ENCODE peak calls at places on chromosomes 5 and 9, in five cellular contexts. A is astrocyte, Y is dorsolateral prefrontal cortex, S is kidney, F is astrocyte of the spinal cord. D is an unnamed sample.

GRCh38 chr5:73201547-73202513 is 28.8 kb downstream of the TMEM174 start:
- DNase-seq in A (peak), Y (peak), S (peak), F (peak), D (peak)

GRCh38 chr5:65992630-65993029 is 66.3 kb downstream of the ERBIN start:
- DNase-seq in A (no peak), Y (no peak), S (no peak), F (no peak), D (no peak)

GRCh38 chr5:135448796-135449507 is 1.8 kb upstream of the DCANP1 start:
- DNase-seq in A (peak), Y (no peak), S (no peak), F (peak), D (no peak)

GRCh38 chr5:68007446-68007845 is 208.1 kb upstream of the PIK3R1 start:
- DNase-seq in A (peak), Y (no peak), S (no peak), F (peak), D (peak)

GRCh38 chr5:74639538-74640449 is 734 bp downstream of the ENC1 start:
- DNase-seq in A (no peak), Y (no peak), S (peak), F (no peak), D (peak)

GRCh38 chr5:65462139-65462705 is 19.5 kb downstream of the ADAMTS6 start:
- DNase-seq in A (no peak), Y (no peak), S (no peak), F (no peak), D (no peak)

GRCh38 chr5:72107874-72108199 is 562 bp downstream of the MAP1B start:
- DNase-seq in A (no peak), Y (no peak), S (no peak), F (peak), D (no peak)

GRCh38 chr5:135190345-135191083 is 156.5 kb upstream of the PITX1 start:
- DNase-seq in A (no peak), Y (no peak), S (no peak), F (no peak), D (no peak)

GRCh38 chr9:111542497-111543254 is 17.7 kb downstream of the ZNF483 start:
- DNase-seq in A (no peak), Y (no peak), S (no peak), F (no peak), D (no peak)

GRCh38 chr5:58185397-58186195 is 274.3 kb downstream of the PLK2 start:
- DNase-seq in A (peak), Y (no peak), S (no peak), F (no peak), D (no peak)

GRCh38 chr9:133054966-133055365 is 6.8 kb upstream of the CEL start:
- DNase-seq in A (peak), Y (no peak), S (peak), F (peak), D (no peak)

GRCh38 chr9:91657501-91657900 is 233.9 kb upstream of the NFIL3 start:
- DNase-seq in A (no peak), Y (no peak), S (no peak), F (no peak), D (no peak)

GRCh38 chr9:130846487-130847305 is 11.6 kb downstream of the ABL1 start:
- DNase-seq in A (peak), Y (no peak), S (peak), F (peak), D (peak)

GRCh38 chr9:83199240-83199639 is 136.3 kb upstream of the RASEF start:
- DNase-seq in A (peak), Y (no peak), S (no peak), F (peak), D (peak)

GRCh38 chr5:159737263-159737662 is 179.0 kb upstream of the ADRA1B start:
- DNase-seq in A (no peak), Y (no peak), S (no peak), F (peak), D (no peak)

GRCh38 chr9:17802249-17802857 is 223.5 kb downstream of the SH3GL2 start:
- DNase-seq in A (no peak), Y (no peak), S (no peak), F (peak), D (peak)

GRCh38 chr5:153276151-153276550 is 214.3 kb upstream of the GRIA1 start:
- DNase-seq in A (peak), Y (no peak), S (no peak), F (peak), D (peak)

GRCh38 chr9:77839459-77840140 is 191.5 kb upstream of the GNA14 start:
- DNase-seq in A (peak), Y (no peak), S (no peak), F (peak), D (peak)

GRCh38 chr9:117091529-117091928 is 323.3 kb downstream of the ASTN2 start:
- DNase-seq in A (no peak), Y (no peak), S (no peak), F (no peak), D (no peak)

GRCh38 chr9:105114318-105114717 is 130.1 kb upstream of the SLC44A1 start:
- DNase-seq in A (no peak), Y (no peak), S (no peak), F (no peak), D (no peak)

GRCh38 chr9:108691614-108692013 is 164.2 kb downstream of the ACTL7B start:
- DNase-seq in A (no peak), Y (no peak), S (no peak), F (no peak), D (no peak)

GRCh38 chr5:172523146-172523745 is 68.9 kb upstream of the SH3PXD2B start:
- DNase-seq in A (no peak), Y (no peak), S (no peak), F (no peak), D (no peak)

GRCh38 chr5:64853777-64854176 is 85.0 kb downstream of the CWC27 start:
- DNase-seq in A (no peak), Y (no peak), S (no peak), F (no peak), D (no peak)

GRCh38 chr5:163659568-163659902 is 154.1 kb downstream of the MAT2B start:
- DNase-seq in A (no peak), Y (no peak), S (no peak), F (no peak), D (no peak)

GRCh38 chr5:163653526-163653925 is 148.1 kb downstream of the MAT2B start:
- DNase-seq in A (no peak), Y (no peak), S (no peak), F (no peak), D (no peak)

GRCh38 chr5:163661358-163661757 is 155.9 kb downstream of the MAT2B start:
- DNase-seq in A (no peak), Y (no peak), S (no peak), F (no peak), D (no peak)

GRCh38 chr5:163658702-163659567 is 153.5 kb downstream of the MAT2B start:
- DNase-seq in A (no peak), Y (no peak), S (no peak), F (no peak), D (no peak)
- TF ChIP-seq CTCF in A (no peak), Y (no peak), S (no peak), F (no peak), D (no peak)

GRCh38 chr9:14960881-14961280 is 50.7 kb upstream of the FREM1 start:
- DNase-seq in A (no peak), Y (no peak), S (no peak), F (no peak), D (no peak)
- H3K4me3 ChIP-seq in A (no peak), Y (no peak), S (peak), F (no peak), D (no peak)

DNA sequence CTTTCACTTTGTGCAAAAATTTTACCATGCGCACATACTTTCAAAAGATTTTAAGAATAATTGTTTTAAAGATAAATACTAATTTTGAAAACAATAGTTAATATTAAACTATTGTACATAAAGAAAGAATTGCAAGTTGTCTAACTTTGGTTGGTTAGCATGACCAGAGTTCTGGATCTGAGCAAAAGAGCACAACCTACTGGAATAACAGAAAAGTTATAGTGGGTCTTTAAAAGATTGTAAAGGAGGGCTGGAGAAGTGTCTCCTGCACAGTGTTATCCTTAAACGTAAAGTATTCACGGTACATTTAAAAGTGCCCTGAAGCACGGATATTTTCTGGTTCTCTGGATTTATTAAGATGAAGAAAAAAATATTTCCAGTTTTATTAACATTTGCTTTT is 70.6 kb downstream of the GLIS3 start:
- DNase-seq in A (no peak), Y (no peak), S (no peak), F (no peak), D (no peak)
- TF ChIP-seq CTCF in A (no peak), Y (no peak), S (no peak), F (peak), D (no peak)

DNA sequence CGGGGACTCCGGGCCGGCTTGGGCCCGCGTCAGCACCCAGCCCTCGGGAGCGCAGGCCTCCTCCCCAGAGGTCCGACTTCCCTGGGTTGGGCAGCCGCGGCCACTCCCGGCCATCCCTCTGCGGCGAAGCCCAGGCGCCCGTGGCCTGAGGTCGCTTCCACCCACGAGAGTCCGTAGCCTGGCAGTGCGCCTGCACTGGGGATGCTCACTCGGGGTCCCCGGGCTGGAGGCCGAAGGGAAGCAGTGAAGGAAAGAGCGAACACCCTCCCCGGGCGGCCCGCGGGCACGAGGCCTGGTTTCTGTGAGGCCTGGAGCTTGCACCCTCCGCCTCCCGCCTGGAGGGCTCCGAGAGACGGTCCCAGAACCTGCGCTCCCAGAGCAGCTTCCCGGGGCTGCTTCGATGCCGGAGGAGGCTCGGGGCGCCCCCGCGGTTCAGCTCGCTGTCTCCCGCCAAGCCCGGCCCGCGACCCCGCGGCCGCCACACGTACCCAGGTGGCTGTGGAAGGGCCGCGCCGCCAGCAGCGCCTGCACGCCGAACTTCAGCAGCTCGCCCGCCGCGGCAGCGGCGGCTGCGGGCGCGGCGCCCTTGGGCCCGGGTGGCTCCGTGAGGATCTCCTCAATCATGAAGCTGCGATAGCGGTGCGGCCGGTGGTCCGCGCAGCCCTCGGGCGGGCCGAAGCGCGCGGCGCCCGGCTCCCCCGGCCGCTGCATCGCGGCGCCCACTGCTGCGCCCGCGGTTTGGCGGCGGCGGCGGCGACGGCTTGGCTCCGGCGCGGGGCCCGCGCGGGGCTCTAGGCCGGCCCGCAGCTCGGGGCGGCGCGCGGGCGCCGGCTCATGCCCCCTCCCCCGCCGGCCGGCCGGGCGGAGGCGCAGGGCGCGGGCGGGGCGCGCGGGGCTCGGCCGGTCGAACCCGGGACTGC is at the start of gene BARX1:
- DNase-seq in A (no peak), Y (no peak), S (no peak), F (no peak), D (no peak)
- H3K4me3 ChIP-seq in A (peak), Y (no peak), S (no peak), F (no peak), D (no peak)

GRCh38 chr9:134550584-134550983 is 91.0 kb upstream of the COL5A1 start:
- DNase-seq in A (no peak), Y (no peak), S (peak), F (no peak), D (no peak)
- TF ChIP-seq CTCF in A (no peak), Y (no peak), S (no peak), F (no peak), D (no peak)

DNA sequence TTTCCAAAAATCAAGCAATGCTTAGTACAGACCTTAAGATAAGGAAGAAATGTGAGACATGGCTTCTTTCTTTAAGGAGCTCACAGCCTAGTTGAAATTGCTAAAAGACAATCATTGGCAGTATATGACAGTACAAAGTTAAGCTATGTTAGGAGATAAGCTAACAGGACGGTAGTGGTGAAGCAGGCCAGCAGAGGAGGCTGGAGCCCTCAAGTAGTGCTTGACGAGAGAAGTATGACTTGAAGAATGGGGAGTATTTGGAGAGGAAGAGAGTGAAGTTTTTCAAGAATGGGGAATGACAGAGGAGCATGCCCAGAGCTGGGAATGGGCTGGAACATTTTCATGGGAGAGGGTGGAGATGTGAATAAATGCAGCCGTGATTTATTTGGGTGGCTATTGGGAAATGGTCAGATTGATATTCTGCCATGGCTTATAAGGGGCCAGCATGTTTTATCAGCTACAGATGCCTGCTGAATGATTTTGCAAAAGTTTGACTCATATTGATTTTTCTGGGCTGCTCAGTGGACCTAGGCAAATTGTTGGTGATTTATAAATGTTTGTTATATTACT is 43.7 kb downstream of the LURAP1L start:
- DNase-seq in A (peak), Y (no peak), S (no peak), F (peak), D (peak)
- H3K4me3 ChIP-seq in A (no peak), Y (no peak), S (no peak), F (no peak), D (no peak)

GRCh38 chr5:176812269-176813259 is 2.2 kb downstream of the UNC5A start:
- DNase-seq in A (no peak), Y (no peak), S (no peak), F (no peak), D (peak)
- TF ChIP-seq CTCF in A (peak), Y (peak), S (peak), F (peak), D (peak)

D was measured in fibroblast of pulmonary artery.